ENCODE peak calls at places on chromosomes 13 and 19, in four cellular contexts. M is T-helper 9 cell, O is ACHN, U is fibroblast of lung. S is an unnamed sample.

GRCh38 chr13:30107536-30108136 is 199.7 kb downstream of the KATNAL1 start:
- DNase-seq in M (no peak), O (peak; percentile 3), U (peak; percentile 16), S (no peak)

GRCh38 chr19:56721714-56722113 is 50.2 kb upstream of the ZNF835 start:
- DNase-seq in M (no peak), O (no peak), U (no peak), S (no peak)

GRCh38 chr13:53781941-53782340 is 753.3 kb downstream of the OLFM4 start:
- DNase-seq in M (no peak), O (no peak), U (peak; percentile 1), S (no peak)

GRCh38 chr19:45376045-45376724 is 5.8 kb upstream of the ERCC2 start:
- DNase-seq in M (no peak), O (peak; percentile 98), U (peak; percentile 73), S (no peak)

GRCh38 chr19:42420055-42420544 is 7.1 kb downstream of the LIPE start:
- DNase-seq in M (peak; percentile 74), O (peak; percentile 58), U (peak; percentile 53), S (peak; percentile 53)

GRCh38 chr13:89565711-89566110 is 1781.8 kb upstream of the MIR17HG start:
- DNase-seq in M (no peak), O (no peak), U (no peak), S (no peak)

GRCh38 chr13:50707533-50708096 is 135.9 kb downstream of the DLEU7 start:
- DNase-seq in M (no peak), O (no peak), U (no peak), S (no peak)

GRCh38 chr13:43805071-43805468 is 18.3 kb upstream of the ENOX1 start:
- DNase-seq in M (no peak), O (peak; percentile 72), U (peak; percentile 64), S (no peak)

GRCh38 chr13:46624821-46625220 is 71.9 kb downstream of the LRCH1 start:
- DNase-seq in M (no peak), O (no peak), U (no peak), S (no peak)

GRCh38 chr13:50527612-50528509 is 315.6 kb downstream of the DLEU7 start:
- DNase-seq in M (no peak), O (no peak), U (no peak), S (no peak)

GRCh38 chr19:34316741-34317241 is 48.2 kb upstream of the GPI start:
- DNase-seq in M (no peak), O (no peak), U (peak; percentile 29), S (no peak)

GRCh38 chr13:110911880-110912279 is 3.0 kb downstream of the ANKRD10 start:
- DNase-seq in M (no peak), O (no peak), U (no peak), S (no peak)

GRCh38 chr19:9078651-9079050 is 8.2 kb upstream of the OR1M1 start:
- DNase-seq in M (no peak), O (no peak), U (no peak), S (no peak)

GRCh38 chr19:50796634-50797428 is 6.6 kb downstream of the ACP4 start:
- DNase-seq in M (no peak), O (no peak), U (no peak), S (no peak)

GRCh38 chr13:32917504-32917903 is 98.7 kb upstream of the KL start:
- DNase-seq in M (no peak), O (no peak), U (no peak), S (peak; percentile 80)

GRCh38 chr19:47228168-47228936 is 2.6 kb downstream of the BBC3 start:
- DNase-seq in M (peak; percentile 36), O (peak; percentile 47), U (peak; percentile 11), S (no peak)

GRCh38 chr19:31316201-31316951 is 32.9 kb downstream of the TSHZ3 start:
- DNase-seq in M (no peak), O (no peak), U (peak; percentile 82), S (no peak)

GRCh38 chr13:109881347-109881725 is 95.0 kb upstream of the IRS2 start:
- DNase-seq in M (no peak), O (no peak), U (no peak), S (no peak)

S was measured in T-helper 1 cell.